ENCODE peak calls at places on chromosomes 4 and X, in eight cellular contexts. T is ovary, S is transverse colon, L is heart left ventricle, C is IMR-90, G is stomach, X is GM12878, D is body of pancreas. M is an unnamed sample.

GRCh38 chrX:24956828-24957227 is 58.9 kb downstream of the ARX start:
- DNase-seq in T (no peak), S (no peak), L (no peak), C (peak; percentile 19), G (no peak), X (no peak), D (no peak), M (no peak)

GRCh38 chr4:41061482-41062185 is 152.7 kb downstream of the APBB2 start:
- DNase-seq in T (no peak), S (no peak), L (no peak), C (peak; percentile 52), G (no peak), X (no peak), D (no peak), M (no peak)

GRCh38 chr4:40254961-40255721 is 58.3 kb downstream of the RHOH start:
- DNase-seq in T (no peak), S (no peak), L (no peak), C (peak; percentile 48), G (no peak), X (no peak), D (no peak), M (no peak)

GRCh38 chr4:112086036-112086434 is 59.2 kb upstream of the FAM241A start:
- DNase-seq in T (no peak), S (no peak), L (no peak), C (no peak), G (no peak), X (no peak), D (no peak), M (no peak)

GRCh38 chrX:69024931-69025330 is 140.3 kb downstream of the PJA1 start:
- DNase-seq in T (peak; percentile 85), S (peak; percentile 73), L (peak; percentile 79), C (peak; percentile 59), G (peak; percentile 78), X (no peak), D (peak; percentile 55), M (peak; percentile 67)

GRCh38 chrX:17167915-17168314 is 207.1 kb upstream of the NHS start:
- DNase-seq in T (no peak), S (no peak), L (no peak), C (no peak), G (no peak), X (no peak), D (no peak), M (no peak)

GRCh38 chr4:158295053-158295452 is 84.8 kb downstream of the TMEM144 start:
- DNase-seq in T (no peak), S (no peak), L (no peak), C (no peak), G (no peak), X (no peak), D (no peak), M (no peak)

GRCh38 chrX:37759878-37760418 is 19.9 kb upstream of the CYBB start:
- DNase-seq in T (no peak), S (no peak), L (no peak), C (no peak), G (no peak), X (no peak), D (no peak), M (no peak)

GRCh38 chr4:96312049-96312685 is 472.3 kb downstream of the PDHA2 start:
- DNase-seq in T (no peak), S (no peak), L (no peak), C (no peak), G (no peak), X (no peak), D (no peak), M (no peak)

GRCh38 chr4:8558080-8558960 is 21.9 kb upstream of the GPR78 start:
- DNase-seq in T (no peak), S (no peak), L (no peak), C (no peak), G (no peak), X (no peak), D (no peak), M (no peak)

DNA sequence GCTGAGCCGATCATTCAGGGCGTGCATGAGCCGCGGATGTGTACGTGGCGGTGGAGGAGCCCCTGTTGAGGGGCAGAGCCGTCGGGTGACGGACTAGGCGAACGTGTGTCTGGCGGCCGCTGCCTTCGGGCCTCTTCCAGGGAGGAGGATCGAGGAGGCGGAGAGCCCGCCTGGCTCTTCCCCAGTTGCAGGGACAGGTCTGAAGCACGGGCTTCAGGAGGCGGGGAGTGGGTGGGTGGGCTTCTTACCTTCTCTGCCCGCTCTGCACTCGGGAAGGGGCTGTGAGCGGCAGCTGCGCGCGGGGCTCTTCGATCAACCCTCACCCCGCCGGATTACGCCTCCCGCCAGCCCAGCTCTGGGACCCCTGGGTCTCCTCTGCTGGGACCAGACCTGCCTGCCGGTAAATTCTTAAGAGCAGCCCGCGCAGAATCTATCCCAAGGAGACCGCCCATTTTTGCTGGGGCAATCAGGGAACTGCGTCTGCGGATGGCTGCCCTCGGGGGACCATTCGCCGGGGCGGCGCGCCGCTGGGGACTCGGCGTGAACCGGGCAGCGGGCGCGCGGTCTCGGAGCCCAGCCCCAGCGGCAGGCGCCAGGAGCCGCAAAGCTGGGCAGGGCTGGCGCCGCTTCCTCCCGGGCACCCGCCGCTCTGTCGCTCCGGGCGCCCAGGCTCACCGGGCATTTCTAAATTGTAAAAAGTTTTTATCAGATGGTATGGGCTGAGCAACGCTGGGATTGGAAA is 4.9 kb downstream of the PLAC8 start:
- DNase-seq in T (peak; percentile 18), S (peak; percentile 45), L (peak; percentile 77), C (peak; percentile 3), G (peak; percentile 53), X (no peak), D (peak; percentile 25), M (peak; percentile 70)
- TF ChIP-seq POLR2A in T (no peak), S (no peak), L (no peak), C (no peak), G (no peak), X (peak; percentile 43), D (no peak), M (no peak)

DNA sequence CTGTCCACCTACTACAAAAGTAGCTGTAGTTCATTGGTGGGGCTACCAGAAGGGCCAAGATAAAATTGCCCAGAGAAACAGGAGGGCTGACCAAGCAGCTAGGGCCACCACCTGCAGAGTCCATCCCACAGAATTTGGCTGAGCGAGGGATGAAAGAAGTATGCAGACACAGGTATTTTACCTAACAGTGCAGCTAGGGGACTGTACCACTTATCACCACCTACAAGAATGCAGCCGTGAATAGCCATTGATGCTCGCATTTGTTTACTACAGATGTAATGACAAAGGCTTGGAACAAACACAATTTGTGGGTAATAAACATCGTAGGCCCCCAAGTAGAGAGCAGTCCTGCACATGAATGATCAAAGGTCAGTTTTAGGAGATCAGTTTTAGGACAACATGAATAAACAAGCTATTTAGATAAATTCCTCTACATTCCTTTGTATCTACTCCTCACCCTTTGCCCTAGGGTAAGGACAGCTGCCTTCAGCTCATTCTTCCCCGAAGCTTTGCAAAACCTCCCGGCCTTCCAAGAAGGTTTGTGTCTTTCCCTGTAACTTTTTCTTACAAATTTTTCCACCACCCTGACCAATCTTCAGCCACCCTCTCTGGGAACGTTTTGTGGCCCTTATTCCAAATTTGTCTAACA is 49.5 kb downstream of the ZNF718 start:
- DNase-seq in T (no peak), S (no peak), L (no peak), C (no peak), G (no peak), X (no peak), D (no peak), M (no peak)
- H3K9me3 ChIP-seq in T (peaks cover 29% of the 10 kb centered on the region), S (peaks cover 73% of the 10 kb centered on the region), L (peaks cover 99% of the 10 kb centered on the region), C (peaks cover 36% of the 10 kb centered on the region), G (peaks cover 78% of the 10 kb centered on the region), X (peaks cover 13% of the 10 kb centered on the region), D (peaks cover 57% of the 10 kb centered on the region), M (peaks cover 44% of the 10 kb centered on the region)

GRCh38 chr4:2256156-2256731 is 5.7 kb downstream of the MXD4 start:
- DNase-seq in T (peak; percentile 50), S (peak; percentile 6), L (peak; percentile 74), C (no peak), G (peak; percentile 67), X (no peak), D (peak; percentile 27), M (no peak)

GRCh38 chr4:2256781-2257191 is 5.1 kb downstream of the MXD4 start:
- DNase-seq in T (peak; percentile 37), S (peak; percentile 19), L (peak; percentile 83), C (no peak), G (peak; percentile 63), X (no peak), D (peak; percentile 66), M (peak; percentile 30)

GRCh38 chr4:2257361-2258001 is 4.4 kb downstream of the MXD4 start:
- DNase-seq in T (peak; percentile 22), S (peak; percentile 8), L (no peak), C (no peak), G (peak; percentile 25), X (no peak), D (peak; percentile 3), M (peak; percentile 12)

GRCh38 chr4:2254665-2255500 is 7.0 kb downstream of the MXD4 start:
- DNase-seq in T (peak; percentile 7), S (no peak), L (no peak), C (no peak), G (peak; percentile 20), X (no peak), D (peak; percentile 1), M (peak; percentile 42)

GRCh38 chr4:2255501-2256155 is 6.3 kb downstream of the MXD4 start:
- DNase-seq in T (peak; percentile 54), S (peak; percentile 10), L (peak; percentile 68), C (no peak), G (peak; percentile 28), X (no peak), D (peak; percentile 63), M (no peak)
- H3K4me1 ChIP-seq in T (peaks cover 21% of the 10 kb centered on the region), S (peaks cover 55% of the 10 kb centered on the region), L (peaks cover 70% of the 10 kb centered on the region), C (peaks cover 6% of the 10 kb centered on the region), G (peaks cover 73% of the 10 kb centered on the region), X (no peaks in the 10 kb centered on the region), D (peaks cover 58% of the 10 kb centered on the region), M (peaks cover 10% of the 10 kb centered on the region)

GRCh38 chrX:131617182-131617581 is 73.3 kb downstream of the OR13H1 start:
- DNase-seq in T (no peak), S (no peak), L (no peak), C (peak; percentile 1), G (no peak), X (no peak), D (no peak), M (no peak)
- TF ChIP-seq POLR2A in T (no peak), S (no peak), L (no peak), C (no peak), G (no peak), X (no peak), D (no peak), M (no peak)

GRCh38 chr4:77762531-77762930 is 56.6 kb downstream of the CNOT6L start:
- DNase-seq in T (no peak), S (no peak), L (no peak), C (no peak), G (no peak), X (no peak), D (no peak), M (no peak)

GRCh38 chr4:77758804-77759203 is 60.4 kb downstream of the CNOT6L start:
- DNase-seq in T (no peak), S (no peak), L (no peak), C (no peak), G (no peak), X (no peak), D (no peak), M (no peak)

GRCh38 chr4:77765720-77766119 is 53.4 kb downstream of the CNOT6L start:
- DNase-seq in T (no peak), S (no peak), L (no peak), C (no peak), G (no peak), X (no peak), D (no peak), M (no peak)

GRCh38 chr4:77761595-77761994 is 57.6 kb downstream of the CNOT6L start:
- DNase-seq in T (no peak), S (no peak), L (no peak), C (no peak), G (no peak), X (no peak), D (no peak), M (no peak)
- H3K9me3 ChIP-seq in T (no peaks in the 10 kb centered on the region), S (peaks cover 9% of the 10 kb centered on the region), L (peaks cover 19% of the 10 kb centered on the region), C (no peaks in the 10 kb centered on the region), G (peaks cover 11% of the 10 kb centered on the region), X (no peaks in the 10 kb centered on the region), D (no peaks in the 10 kb centered on the region), M (no peaks in the 10 kb centered on the region)

GRCh38 chr4:122766950-122767349 is 34.4 kb downstream of the BBS12 start:
- DNase-seq in T (no peak), S (no peak), L (no peak), C (no peak), G (no peak), X (no peak), D (no peak), M (no peak)
- H3K4me1 ChIP-seq in T (no peaks in the 10 kb centered on the region), S (no peaks in the 10 kb centered on the region), L (peaks cover 7% of the 10 kb centered on the region), C (peaks cover 6% of the 10 kb centered on the region), G (no peaks in the 10 kb centered on the region), X (peaks cover 18% of the 10 kb centered on the region), D (no peaks in the 10 kb centered on the region), M (no peaks in the 10 kb centered on the region)